ENCODE peak calls at places on chromosome 16, in ten cellular contexts. One of them, this sample, is unnamed.

GRCh38 chr16:58098207-58099096 is 30.7 kb downstream of the CFAP20 start:
- DNase-seq in RWPE2: peak; percentile 30
- DNase-seq in neural progenitor cell: no peak
- DNase-seq in adrenal gland: no peak
- DNase-seq in body of pancreas: no peak
- DNase-seq in heart right ventricle: no peak
- DNase-seq in A549: peak; percentile 21
- DNase-seq in sigmoid colon: peak; percentile 54
- DNase-seq in colonic mucosa: no peak
- DNase-seq in Peyer's patch: no peak
- DNase-seq in this sample: no peak

GRCh38 chr16:10566613-10567012 is 13.8 kb downstream of the EMP2 start:
- DNase-seq in RWPE2: no peak
- DNase-seq in neural progenitor cell: no peak
- DNase-seq in adrenal gland: no peak
- DNase-seq in body of pancreas: no peak
- DNase-seq in heart right ventricle: no peak
- DNase-seq in A549: no peak
- DNase-seq in sigmoid colon: no peak
- DNase-seq in colonic mucosa: no peak
- DNase-seq in Peyer's patch: no peak
- DNase-seq in this sample: no peak

GRCh38 chr16:55331648-55332185 is 7.7 kb downstream of the IRX6 start:
- DNase-seq in RWPE2: peak; percentile 62
- DNase-seq in neural progenitor cell: no peak
- DNase-seq in adrenal gland: no peak
- DNase-seq in body of pancreas: no peak
- DNase-seq in heart right ventricle: no peak
- DNase-seq in A549: no peak
- DNase-seq in sigmoid colon: no peak
- DNase-seq in colonic mucosa: no peak
- DNase-seq in Peyer's patch: no peak
- DNase-seq in this sample: no peak

GRCh38 chr16:29318037-29318436 is 88.5 kb downstream of the NPIPB11 start:
- DNase-seq in RWPE2: no peak
- DNase-seq in neural progenitor cell: no peak
- DNase-seq in adrenal gland: no peak
- DNase-seq in body of pancreas: no peak
- DNase-seq in heart right ventricle: no peak
- DNase-seq in A549: peak; percentile 26
- DNase-seq in sigmoid colon: no peak
- DNase-seq in colonic mucosa: no peak
- DNase-seq in Peyer's patch: no peak
- DNase-seq in this sample: no peak

GRCh38 chr16:53973021-53973420 is 269.1 kb downstream of the FTO start:
- DNase-seq in RWPE2: no peak
- DNase-seq in neural progenitor cell: no peak
- DNase-seq in adrenal gland: no peak
- DNase-seq in body of pancreas: no peak
- DNase-seq in heart right ventricle: no peak
- DNase-seq in A549: no peak
- DNase-seq in sigmoid colon: no peak
- DNase-seq in colonic mucosa: no peak
- DNase-seq in Peyer's patch: no peak
- DNase-seq in this sample: no peak

GRCh38 chr16:73890524-73891500 is 405.8 kb upstream of the PSMD7 start:
- DNase-seq in RWPE2: no peak
- DNase-seq in neural progenitor cell: peak; percentile 62
- DNase-seq in adrenal gland: no peak
- DNase-seq in body of pancreas: no peak
- DNase-seq in heart right ventricle: no peak
- DNase-seq in A549: no peak
- DNase-seq in sigmoid colon: peak; percentile 74
- DNase-seq in colonic mucosa: no peak
- DNase-seq in Peyer's patch: no peak
- DNase-seq in this sample: no peak

GRCh38 chr16:97822-98221 is 19.8 kb downstream of the MPG start:
- DNase-seq in RWPE2: no peak
- DNase-seq in neural progenitor cell: no peak
- DNase-seq in adrenal gland: no peak
- DNase-seq in body of pancreas: no peak
- DNase-seq in heart right ventricle: no peak
- DNase-seq in A549: no peak
- DNase-seq in sigmoid colon: no peak
- DNase-seq in colonic mucosa: no peak
- DNase-seq in Peyer's patch: no peak
- DNase-seq in this sample: no peak

GRCh38 chr16:70688266-70688742 is 2.5 kb upstream of the MTSS2 start:
- DNase-seq in RWPE2: no peak
- DNase-seq in neural progenitor cell: no peak
- DNase-seq in adrenal gland: no peak
- DNase-seq in body of pancreas: peak; percentile 42
- DNase-seq in heart right ventricle: peak; percentile 77
- DNase-seq in A549: no peak
- DNase-seq in sigmoid colon: peak; percentile 92
- DNase-seq in colonic mucosa: peak; percentile 58
- DNase-seq in Peyer's patch: no peak
- DNase-seq in this sample: no peak

GRCh38 chr16:25092489-25092888 is 19.1 kb upstream of the LCMT1 start:
- DNase-seq in RWPE2: no peak
- DNase-seq in neural progenitor cell: no peak
- DNase-seq in adrenal gland: no peak
- DNase-seq in body of pancreas: no peak
- DNase-seq in heart right ventricle: no peak
- DNase-seq in A549: no peak
- DNase-seq in sigmoid colon: no peak
- DNase-seq in colonic mucosa: no peak
- DNase-seq in Peyer's patch: no peak
- DNase-seq in this sample: no peak

GRCh38 chr16:57809843-57810196 is 7.5 kb upstream of the KIFC3 start:
- DNase-seq in RWPE2: no peak
- DNase-seq in neural progenitor cell: no peak
- DNase-seq in adrenal gland: no peak
- DNase-seq in body of pancreas: no peak
- DNase-seq in heart right ventricle: peak; percentile 5
- DNase-seq in A549: no peak
- DNase-seq in sigmoid colon: no peak
- DNase-seq in colonic mucosa: no peak
- DNase-seq in Peyer's patch: no peak
- DNase-seq in this sample: no peak

GRCh38 chr16:18792836-18793433 is 2.8 kb upstream of the RPS15A start:
- DNase-seq in RWPE2: no peak
- DNase-seq in neural progenitor cell: no peak
- DNase-seq in adrenal gland: peak; percentile 53
- DNase-seq in body of pancreas: no peak
- DNase-seq in heart right ventricle: no peak
- DNase-seq in A549: no peak
- DNase-seq in sigmoid colon: no peak
- DNase-seq in colonic mucosa: no peak
- DNase-seq in Peyer's patch: no peak
- DNase-seq in this sample: no peak

GRCh38 chr16:59878479-59878878 is 1144.4 kb upstream of the GOT2 start:
- DNase-seq in RWPE2: peak; percentile 82
- DNase-seq in neural progenitor cell: no peak
- DNase-seq in adrenal gland: no peak
- DNase-seq in body of pancreas: peak; percentile 3
- DNase-seq in heart right ventricle: no peak
- DNase-seq in A549: peak; percentile 89
- DNase-seq in sigmoid colon: no peak
- DNase-seq in colonic mucosa: no peak
- DNase-seq in Peyer's patch: no peak
- DNase-seq in this sample: no peak

GRCh38 chr16:30398660-30399434 is 3.6 kb downstream of the ZNF48 start:
- DNase-seq in RWPE2: no peak
- DNase-seq in neural progenitor cell: peak; percentile 54
- DNase-seq in adrenal gland: no peak
- DNase-seq in body of pancreas: no peak
- DNase-seq in heart right ventricle: no peak
- DNase-seq in A549: no peak
- DNase-seq in sigmoid colon: no peak
- DNase-seq in colonic mucosa: no peak
- DNase-seq in Peyer's patch: no peak
- DNase-seq in this sample: no peak

GRCh38 chr16:30397056-30397455 is 1.8 kb downstream of the ZNF48 start:
- DNase-seq in RWPE2: no peak
- DNase-seq in neural progenitor cell: no peak
- DNase-seq in adrenal gland: no peak
- DNase-seq in body of pancreas: no peak
- DNase-seq in heart right ventricle: no peak
- DNase-seq in A549: no peak
- DNase-seq in sigmoid colon: no peak
- DNase-seq in colonic mucosa: no peak
- DNase-seq in Peyer's patch: no peak
- DNase-seq in this sample: no peak

GRCh38 chr16:30397776-30398659 is 2.8 kb downstream of the ZNF48 start:
- DNase-seq in RWPE2: no peak
- DNase-seq in neural progenitor cell: no peak
- DNase-seq in adrenal gland: no peak
- DNase-seq in body of pancreas: no peak
- DNase-seq in heart right ventricle: no peak
- DNase-seq in A549: no peak
- DNase-seq in sigmoid colon: no peak
- DNase-seq in colonic mucosa: no peak
- DNase-seq in Peyer's patch: no peak
- DNase-seq in this sample: no peak

GRCh38 chr16:30401768-30402425 is 5.5 kb upstream of the ZNF771 start:
- DNase-seq in RWPE2: no peak
- DNase-seq in neural progenitor cell: no peak
- DNase-seq in adrenal gland: no peak
- DNase-seq in body of pancreas: no peak
- DNase-seq in heart right ventricle: no peak
- DNase-seq in A549: peak; percentile 35
- DNase-seq in sigmoid colon: no peak
- DNase-seq in colonic mucosa: no peak
- DNase-seq in Peyer's patch: no peak
- DNase-seq in this sample: no peak

GRCh38 chr16:30399435-30400186 is 4.4 kb downstream of the ZNF48 start:
- DNase-seq in RWPE2: no peak
- DNase-seq in neural progenitor cell: no peak
- DNase-seq in adrenal gland: no peak
- DNase-seq in body of pancreas: no peak
- DNase-seq in heart right ventricle: no peak
- DNase-seq in A549: no peak
- DNase-seq in sigmoid colon: no peak
- DNase-seq in colonic mucosa: no peak
- DNase-seq in Peyer's patch: no peak
- DNase-seq in this sample: no peak
- TF ChIP-seq CTCF in RWPE2: no peak
- TF ChIP-seq CTCF in neural progenitor cell: no peak
- TF ChIP-seq CTCF in adrenal gland: no peak
- TF ChIP-seq CTCF in body of pancreas: no peak
- TF ChIP-seq CTCF in heart right ventricle: no peak
- TF ChIP-seq CTCF in A549: no peak
- TF ChIP-seq CTCF in sigmoid colon: no peak
- TF ChIP-seq CTCF in colonic mucosa: no peak
- TF ChIP-seq CTCF in Peyer's patch: no peak
- TF ChIP-seq CTCF in this sample: no peak

GRCh38 chr16:35399133-35399532 is 1939.7 kb downstream of the TP53TG3F start:
- DNase-seq in RWPE2: no peak
- DNase-seq in neural progenitor cell: no peak
- DNase-seq in adrenal gland: no peak
- DNase-seq in body of pancreas: no peak
- DNase-seq in heart right ventricle: no peak
- DNase-seq in A549: no peak
- DNase-seq in sigmoid colon: no peak
- DNase-seq in colonic mucosa: no peak
- DNase-seq in Peyer's patch: no peak
- DNase-seq in this sample: no peak

GRCh38 chr16:35398208-35398607 is 1938.8 kb downstream of the TP53TG3F start:
- DNase-seq in RWPE2: no peak
- DNase-seq in neural progenitor cell: no peak
- DNase-seq in adrenal gland: no peak
- DNase-seq in body of pancreas: no peak
- DNase-seq in heart right ventricle: no peak
- DNase-seq in A549: no peak
- DNase-seq in sigmoid colon: no peak
- DNase-seq in colonic mucosa: no peak
- DNase-seq in Peyer's patch: no peak
- DNase-seq in this sample: no peak
- H3K9me3 ChIP-seq in RWPE2: peaks cover 2% of the 10 kb centered on the region
- H3K9me3 ChIP-seq in neural progenitor cell: peaks cover 17% of the 10 kb centered on the region
- H3K9me3 ChIP-seq in adrenal gland: no peaks in the 10 kb centered on the region
- H3K9me3 ChIP-seq in body of pancreas: no peaks in the 10 kb centered on the region
- H3K9me3 ChIP-seq in heart right ventricle: no peaks in the 10 kb centered on the region
- H3K9me3 ChIP-seq in A549: no peaks in the 10 kb centered on the region
- H3K9me3 ChIP-seq in sigmoid colon: no peaks in the 10 kb centered on the region
- H3K9me3 ChIP-seq in colonic mucosa: no peaks in the 10 kb centered on the region
- H3K9me3 ChIP-seq in Peyer's patch: no peaks in the 10 kb centered on the region
- H3K9me3 ChIP-seq in this sample: no peaks in the 10 kb centered on the region

DNA sequence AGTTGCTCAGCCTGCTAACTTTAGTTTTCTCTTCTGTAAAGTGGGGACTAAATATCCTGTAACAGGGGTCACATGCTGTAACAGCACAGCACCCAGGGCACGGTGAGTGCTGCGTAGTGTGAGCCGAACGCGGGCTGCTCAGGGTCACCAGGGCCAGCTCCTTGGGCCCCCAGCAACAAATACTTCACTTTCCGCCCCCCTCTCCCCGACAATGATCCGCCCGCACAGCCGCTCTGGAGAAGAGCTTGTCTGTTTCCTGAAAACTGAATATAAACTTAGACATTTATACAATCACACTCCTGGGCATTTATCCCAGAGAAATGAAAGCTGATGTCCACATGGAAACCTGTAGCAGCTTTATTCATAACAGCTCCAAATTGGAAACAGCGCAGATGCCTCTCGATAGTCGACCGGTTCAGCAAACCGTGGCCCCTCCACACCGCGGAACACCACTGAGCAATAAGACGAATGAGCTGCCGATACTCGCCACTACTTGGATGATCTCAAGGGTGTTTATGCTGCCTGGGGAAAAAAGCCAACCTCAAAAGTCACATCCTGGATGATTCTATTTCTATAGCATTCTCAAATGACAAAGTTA is 267.2 kb downstream of the PARN start:
- DNase-seq in RWPE2: no peak
- DNase-seq in neural progenitor cell: no peak
- DNase-seq in adrenal gland: no peak
- DNase-seq in body of pancreas: no peak
- DNase-seq in heart right ventricle: no peak
- DNase-seq in A549: no peak
- DNase-seq in sigmoid colon: peak; percentile 72
- DNase-seq in colonic mucosa: no peak
- DNase-seq in Peyer's patch: no peak
- DNase-seq in this sample: no peak
- H3K27ac ChIP-seq in RWPE2: peak overlapping the region; percentile 75
- H3K27ac ChIP-seq in neural progenitor cell: no peak overlapping the region
- H3K27ac ChIP-seq in adrenal gland: no peak overlapping the region
- H3K27ac ChIP-seq in body of pancreas: no peak overlapping the region
- H3K27ac ChIP-seq in heart right ventricle: no peak overlapping the region
- H3K27ac ChIP-seq in A549: peak overlapping the region; percentile 99
- H3K27ac ChIP-seq in sigmoid colon: peak overlapping the region; percentile 77
- H3K27ac ChIP-seq in colonic mucosa: no peak overlapping the region
- H3K27ac ChIP-seq in Peyer's patch: no peak overlapping the region
- H3K27ac ChIP-seq in this sample: no peak overlapping the region

DNA sequence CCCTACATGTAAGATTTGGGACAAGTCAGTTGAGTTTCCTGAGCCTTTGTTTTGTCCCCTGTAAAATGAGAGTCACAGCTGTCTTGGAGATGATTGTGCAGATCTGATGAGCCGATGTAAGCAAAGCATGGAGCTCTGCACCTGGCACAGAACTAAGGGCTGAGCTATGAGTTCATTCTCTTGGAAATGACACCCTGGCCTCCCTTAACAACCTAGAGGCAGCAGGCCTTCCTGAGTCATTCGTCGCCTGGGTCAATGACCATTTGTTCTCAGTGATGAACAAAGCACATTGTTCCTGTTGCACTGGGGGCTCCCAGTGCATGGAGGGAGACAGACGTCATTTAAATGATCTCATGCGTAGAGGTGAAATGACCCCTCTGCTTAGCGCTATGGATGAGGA is 62.8 kb upstream of the GCSH start:
- DNase-seq in RWPE2: no peak
- DNase-seq in neural progenitor cell: peak; percentile 30
- DNase-seq in adrenal gland: no peak
- DNase-seq in body of pancreas: no peak
- DNase-seq in heart right ventricle: no peak
- DNase-seq in A549: no peak
- DNase-seq in sigmoid colon: no peak
- DNase-seq in colonic mucosa: no peak
- DNase-seq in Peyer's patch: no peak
- DNase-seq in this sample: no peak
- TF ChIP-seq CTCF in RWPE2: no peak
- TF ChIP-seq CTCF in neural progenitor cell: no peak
- TF ChIP-seq CTCF in adrenal gland: no peak
- TF ChIP-seq CTCF in body of pancreas: no peak
- TF ChIP-seq CTCF in heart right ventricle: no peak
- TF ChIP-seq CTCF in A549: no peak
- TF ChIP-seq CTCF in sigmoid colon: no peak
- TF ChIP-seq CTCF in colonic mucosa: no peak
- TF ChIP-seq CTCF in Peyer's patch: no peak
- TF ChIP-seq CTCF in this sample: no peak